ENCODE peak calls at places on chromosomes 5 and 9, in ten cellular contexts. A is stimulated activated CD8-positive, alpha-beta memory T cell treated with anti-CD3 and anti-CD28 coated beads, Interleukin-15, amount 100 ng/mL, for 1 hour; L is pons; Z is stimulated activated CD4-positive, alpha-beta T cell treated with anti-CD3 and anti-CD28 coated beads, Interleukin-1b, Interleukin-23, amount 100 ng/mL, for 24 hours; J is NCI-H524; G is neuronal stem cell; D is NCI-H1105 treated with DMSO at 0.1 percent for 48 hours; R is mucosa of descending colon; X is heart left ventricle; Y is mesendoderm. W is an unnamed sample.

GRCh38 chr9:129945314-129945713 is 97.7 kb downstream of the FNBP1 start:
- DNase-seq in A (no peak), L (no peak), Z (no peak), J (no peak), G (no peak), D (no peak), R (no peak), X (no peak), Y (no peak), W (no peak)

GRCh38 chr5:32810812-32811211 is 99.7 kb downstream of the NPR3 start:
- DNase-seq in A (no peak), L (peak), Z (no peak), J (no peak), G (no peak), D (no peak), R (no peak), X (no peak), Y (no peak), W (no peak)

GRCh38 chr5:172758836-172759149 is 12.2 kb downstream of the DUSP1 start:
- DNase-seq in A (no peak), L (no peak), Z (no peak), J (no peak), G (no peak), D (no peak), R (no peak), X (no peak), Y (no peak), W (no peak)

GRCh38 chr9:111691686-111692329 is 30.4 kb downstream of the GNG10 start:
- DNase-seq in A (no peak), L (peak), Z (no peak), J (no peak), G (peak), D (peak), R (no peak), X (no peak), Y (peak), W (no peak)

GRCh38 chr9:18976368-18977238 is 56.4 kb downstream of the SAXO1 start:
- DNase-seq in A (no peak), L (no peak), Z (no peak), J (no peak), G (no peak), D (no peak), R (no peak), X (no peak), Y (no peak), W (no peak)

GRCh38 chr5:141001854-141002666 is 35.8 kb downstream of the PCDHAC2 start:
- DNase-seq in A (no peak), L (no peak), Z (no peak), J (no peak), G (peak), D (peak), R (no peak), X (peak), Y (peak), W (no peak)

GRCh38 chr9:124797343-124798103 is 20.6 kb downstream of the OLFML2A start:
- DNase-seq in A (no peak), L (no peak), Z (no peak), J (no peak), G (no peak), D (no peak), R (no peak), X (no peak), Y (no peak), W (no peak)

GRCh38 chr5:32551194-32551593 is 34.2 kb upstream of the SUB1 start:
- DNase-seq in A (no peak), L (no peak), Z (no peak), J (no peak), G (no peak), D (no peak), R (no peak), X (no peak), Y (no peak), W (no peak)

GRCh38 chr5:143011621-143012020 is 241.4 kb downstream of the ARHGAP26 start:
- DNase-seq in A (no peak), L (no peak), Z (no peak), J (no peak), G (no peak), D (no peak), R (no peak), X (no peak), Y (peak), W (no peak)

GRCh38 chr5:105350406-105351140 is 1788.0 kb upstream of the NUDT12 start:
- DNase-seq in A (no peak), L (no peak), Z (no peak), J (no peak), G (no peak), D (no peak), R (no peak), X (no peak), Y (no peak), W (no peak)

GRCh38 chr5:39578887-39579497 is 154.2 kb upstream of the DAB2 start:
- DNase-seq in A (no peak), L (peak), Z (no peak), J (no peak), G (peak), D (no peak), R (no peak), X (no peak), Y (no peak), W (no peak)

GRCh38 chr5:138287252-138287651 is 12.8 kb upstream of the GFRA3 start:
- DNase-seq in A (no peak), L (no peak), Z (no peak), J (no peak), G (no peak), D (no peak), R (no peak), X (no peak), Y (no peak), W (no peak)

GRCh38 chr9:109776391-109776790 is 3.6 kb upstream of the PALM2AKAP2 start:
- DNase-seq in A (no peak), L (no peak), Z (no peak), J (no peak), G (no peak), D (no peak), R (no peak), X (no peak), Y (no peak), W (no peak)

GRCh38 chr9:116387934-116388714 is 234.5 kb downstream of the PAPPA start:
- DNase-seq in A (no peak), L (no peak), Z (no peak), J (no peak), G (no peak), D (no peak), R (no peak), X (no peak), Y (no peak), W (no peak)

GRCh38 chr5:6885581-6885980 is 172.3 kb downstream of the TENT4A start:
- DNase-seq in A (no peak), L (no peak), Z (no peak), J (no peak), G (no peak), D (no peak), R (no peak), X (no peak), Y (no peak), W (no peak)

GRCh38 chr9:111925784-111926183 is 29.2 kb downstream of the UGCG start:
- DNase-seq in A (no peak), L (no peak), Z (no peak), J (no peak), G (no peak), D (no peak), R (no peak), X (no peak), Y (no peak), W (no peak)

GRCh38 chr5:153964201-153965101 is 74.3 kb downstream of the FAM114A2 start:
- DNase-seq in A (no peak), L (no peak), Z (no peak), J (no peak), G (no peak), D (no peak), R (no peak), X (no peak), Y (peak), W (no peak)

GRCh38 chr9:5817776-5818336 is 15.1 kb downstream of the ERMP1 start:
- DNase-seq in A (no peak), L (no peak), Z (no peak), J (no peak), G (no peak), D (no peak), R (no peak), X (no peak), Y (peak), W (no peak)

GRCh38 chr5:148956632-148957385 is 106.1 kb downstream of the SH3TC2 start:
- DNase-seq in A (no peak), L (no peak), Z (no peak), J (peak), G (no peak), D (no peak), R (peak), X (no peak), Y (peak), W (no peak)

GRCh38 chr5:118611332-118611945 is 376.9 kb downstream of the DTWD2 start:
- DNase-seq in A (no peak), L (no peak), Z (no peak), J (no peak), G (peak), D (no peak), R (peak), X (no peak), Y (peak), W (no peak)

GRCh38 chr5:174418809-174419522 is 305.4 kb upstream of the MSX2 start:
- DNase-seq in A (no peak), L (no peak), Z (no peak), J (no peak), G (peak), D (peak), R (no peak), X (no peak), Y (peak), W (no peak)

GRCh38 chr5:181246276-181247050 is 2.8 kb upstream of the RACK1 start:
- DNase-seq in A (peak), L (peak), Z (peak), J (no peak), G (peak), D (no peak), R (peak), X (peak), Y (peak), W (peak)

GRCh38 chr9:87708989-87709706 is 16.8 kb upstream of the CTSL start:
- DNase-seq in A (no peak), L (no peak), Z (no peak), J (no peak), G (no peak), D (no peak), R (no peak), X (no peak), Y (no peak), W (no peak)